ENCODE peak calls at places on chromosomes 5 and 9, in six cellular contexts. U is AG10803, Y is psoas muscle, R is ascending aorta, P is foreskin fibroblast, V is PC-3. N is an unnamed sample.

GRCh38 chr5:152505442-152506042 is 100.5 kb upstream of the NMUR2 start:
- DNase-seq in U (peak), R (no peak), P (peak), Y (no peak), V (peak), N (peak)

GRCh38 chr5:119166026-119166425 is 95.1 kb downstream of the DMXL1 start:
- DNase-seq in R (no peak), V (no peak), U (peak), Y (no peak), P (peak), N (no peak)

GRCh38 chr5:57097526-57097925 is 76.3 kb upstream of the GPBP1 start:
- DNase-seq in V (no peak), Y (no peak), R (no peak), U (no peak), P (no peak), N (no peak)

GRCh38 chr9:94812343-94812742 is 85.8 kb downstream of the AOPEP start:
- DNase-seq in U (peak), R (no peak), P (peak), Y (no peak), V (peak), N (peak)

GRCh38 chr9:96686638-96687335 is 31.7 kb upstream of the PRXL2C start:
- DNase-seq in V (no peak), P (peak), U (peak), R (peak), Y (peak), N (peak)

GRCh38 chr5:172503925-172504730 is 49.8 kb upstream of the SH3PXD2B start:
- DNase-seq in P (no peak), U (no peak), R (peak), V (no peak), Y (peak), N (no peak)

GRCh38 chr5:168793844-168794837 is 215.0 kb upstream of the PANK3 start:
- DNase-seq in R (no peak), P (peak), U (peak), Y (no peak), V (no peak), N (peak)

GRCh38 chr9:8287970-8288369 is 488.4 kb upstream of the DMAC1 start:
- DNase-seq in R (no peak), U (no peak), V (no peak), P (no peak), Y (no peak), N (no peak)

GRCh38 chr9:72464819-72465218 is 56.6 kb upstream of the TMC1 start:
- DNase-seq in U (no peak), P (no peak), R (no peak), Y (no peak), V (no peak), N (no peak)

DNA sequence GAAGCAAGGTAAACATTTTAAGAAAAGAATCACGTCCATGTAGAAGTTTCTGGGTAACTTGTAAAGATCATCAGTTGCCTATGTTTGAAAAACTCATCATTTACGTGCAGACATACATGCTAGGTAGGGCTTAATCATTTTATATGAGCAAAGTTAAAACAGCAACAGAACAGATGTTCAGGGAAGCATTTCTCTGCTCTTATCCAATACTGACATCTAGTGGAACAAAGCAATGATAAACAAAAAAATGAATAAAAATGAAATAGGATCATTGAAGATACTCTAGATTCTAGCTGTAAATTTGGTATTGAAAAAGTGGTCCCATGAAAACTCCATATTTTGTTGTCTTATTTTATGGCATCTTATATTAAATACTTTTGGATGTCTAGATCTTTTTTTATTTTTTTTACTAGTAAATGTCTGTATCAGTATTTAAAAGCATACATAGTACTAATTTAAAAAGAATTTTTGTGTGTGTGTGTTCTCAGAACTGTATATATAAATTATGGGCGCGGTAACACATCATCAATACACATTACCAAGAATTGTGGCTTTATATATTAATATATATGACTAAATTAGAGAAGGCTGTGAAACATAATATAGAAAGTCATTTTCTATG is 1050.2 kb downstream of the CDH12 start:
- DNase-seq in Y (no peak), V (peak), R (no peak), P (no peak), U (peak), N (no peak)
- TF ChIP-seq CTCF in Y (peak), V (peak), R (no peak), P (peak), U (peak), N (peak)

DNA sequence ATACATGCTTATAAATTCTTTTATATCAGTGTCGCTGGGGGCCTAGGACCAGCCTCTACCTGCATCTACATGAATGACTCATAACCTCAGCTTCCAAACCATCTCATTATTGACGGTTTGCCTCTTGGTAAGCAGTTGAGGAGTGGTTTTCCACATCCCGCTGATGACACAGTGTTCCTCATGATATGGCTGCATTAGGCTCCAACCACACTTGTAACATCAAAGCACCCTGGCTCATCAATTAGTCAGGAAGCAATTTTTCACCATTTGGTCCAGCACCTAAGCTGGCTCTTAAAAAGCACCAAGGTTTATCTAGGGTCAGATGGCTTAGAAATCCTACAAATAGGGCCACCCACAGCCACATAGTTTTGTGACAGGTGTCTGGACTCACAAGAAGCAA is 402.4 kb downstream of the ARHGEF28 start:
- DNase-seq in Y (no peak), P (no peak), R (no peak), U (no peak), V (peak), N (peak)
- H3K4me3 ChIP-seq in Y (no peak), P (no peak), R (no peak), U (no peak), V (no peak), N (no peak)

DNA sequence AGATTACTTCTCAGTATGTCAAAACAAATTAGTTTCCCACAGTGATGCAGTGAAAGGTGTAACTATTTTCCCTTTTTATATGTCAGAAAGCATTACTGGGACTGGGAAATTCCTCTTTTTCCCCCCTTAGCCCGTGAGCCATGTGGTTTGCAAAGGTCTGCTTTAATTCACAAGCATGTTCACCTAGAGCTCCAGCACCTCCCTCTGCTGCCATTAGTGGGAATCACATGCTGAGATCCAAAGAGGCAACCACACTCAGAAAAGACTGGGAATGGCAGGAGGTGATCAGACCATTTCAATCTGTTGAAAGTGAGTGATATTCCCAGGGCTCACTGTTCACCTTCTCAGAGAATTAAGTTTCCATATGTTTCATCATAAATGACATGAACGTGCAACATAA is 703.7 kb upstream of the WWC1 start:
- DNase-seq in R (no peak), V (peak), Y (no peak), P (no peak), U (peak), N (peak)
- TF ChIP-seq CTCF in R (no peak), V (peak), Y (peak), P (peak), U (peak), N (peak)

GRCh38 chr5:112923988-112924387 is 2.0 kb upstream of the REEP5 start:
- DNase-seq in U (no peak), P (no peak), V (no peak), R (no peak), Y (no peak), N (no peak)
- H3K4me3 ChIP-seq in U (no peak), P (no peak), V (no peak), R (no peak), Y (no peak), N (no peak)

DNA sequence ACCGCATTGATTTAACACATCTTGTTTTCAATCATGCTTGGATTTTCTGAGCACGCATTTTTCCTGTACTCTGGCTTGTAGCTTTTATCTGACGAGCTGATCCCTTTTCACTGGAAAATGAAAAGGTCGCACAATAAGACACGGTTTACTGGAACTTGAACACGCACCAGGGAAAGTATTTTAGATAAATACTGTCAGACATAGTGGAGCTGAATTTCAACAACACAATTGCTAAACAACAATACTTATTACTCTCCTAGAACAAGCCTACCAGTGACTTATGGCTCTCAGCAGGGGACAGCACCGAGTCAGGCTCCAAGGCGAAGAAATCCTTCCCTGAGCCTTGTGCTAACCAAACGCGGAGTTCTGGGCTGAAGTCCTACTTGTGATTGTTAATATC is 359.8 kb downstream of the EBF1 start:
- DNase-seq in R (peak), P (no peak), U (no peak), Y (peak), V (peak), N (no peak)
- TF ChIP-seq CTCF in R (peak), P (no peak), U (peak), Y (peak), V (peak), N (no peak)

GRCh38 chr5:157328277-157328912 is 62.5 kb downstream of the CYFIP2 start:
- DNase-seq in P (peak), V (peak), Y (peak), U (peak), R (peak), N (peak)
- H3K4me3 ChIP-seq in P (peak), V (peak), Y (peak), U (peak), R (peak), N (peak)

GRCh38 chr5:159844725-159845124 is 71.6 kb upstream of the ADRA1B start:
- DNase-seq in Y (no peak), P (no peak), R (no peak), V (no peak), U (no peak), N (no peak)
- TF ChIP-seq CTCF in Y (no peak), P (no peak), R (no peak), V (no peak), U (no peak), N (no peak)

GRCh38 chr9:82443312-82443711 is 454.7 kb downstream of the SPATA31D1 start:
- DNase-seq in P (no peak), U (no peak), R (no peak), V (no peak), Y (no peak), N (no peak)

GRCh38 chr9:82445556-82445955 is 457.0 kb downstream of the SPATA31D1 start:
- DNase-seq in R (no peak), Y (no peak), U (no peak), P (no peak), V (no peak), N (no peak)

DNA sequence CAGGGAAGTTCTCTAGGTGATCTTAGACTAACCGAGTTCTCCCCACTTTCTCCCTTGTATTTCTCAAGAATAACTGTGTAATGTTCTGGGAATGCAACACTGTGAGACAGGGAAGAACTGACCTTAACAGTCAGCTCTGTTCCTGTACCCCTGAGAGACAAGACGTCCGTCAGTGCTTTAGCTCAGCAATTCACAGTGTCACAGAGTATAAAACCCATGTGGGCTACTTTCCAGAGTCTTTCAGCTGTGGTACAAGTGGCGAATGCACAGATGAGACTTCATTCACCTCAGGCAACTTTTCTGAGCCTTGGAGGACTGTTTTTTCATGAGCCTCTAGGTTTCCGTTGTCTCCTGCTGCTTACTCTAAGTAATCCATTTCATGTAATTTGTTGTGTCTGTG is 458.8 kb downstream of the SPATA31D1 start:
- DNase-seq in Y (no peak), R (no peak), P (no peak), V (no peak), U (no peak), N (no peak)
- H3K4me3 ChIP-seq in Y (no peak), R (no peak), P (no peak), V (no peak), U (no peak), N (no peak)

GRCh38 chr5:149549461-149550266 is 1.6 kb downstream of the CSNK1A1 start:
- DNase-seq in V (peak), Y (no peak), R (no peak), P (peak), U (peak), N (no peak)
- TF ChIP-seq CTCF in V (peak), Y (no peak), R (no peak), P (no peak), U (no peak), N (no peak)

GRCh38 chr9:93532121-93532520 is 44.3 kb upstream of the PHF2 start:
- DNase-seq in R (no peak), U (no peak), Y (no peak), P (no peak), V (no peak), N (no peak)
- H3K4me3 ChIP-seq in R (no peak), U (no peak), Y (no peak), P (no peak), V (no peak), N (no peak)